ENCODE peak calls at places on chromosomes 11 and 22, in seven cellular contexts. J is natural killer cell, F is brain pericyte, V is AG08395, P is H54, X is fibroblast of lung, L is iris pigment epithelial cell. D is an unnamed sample.

GRCh38 chr11:44416776-44417175 is 106.8 kb upstream of the ALX4 start:
- DNase-seq in L (no peak), V (peak; percentile 7), P (no peak), X (no peak), J (no peak), F (no peak), D (no peak)

GRCh38 chr11:112526699-112527410 is 266.2 kb upstream of the PLET1 start:
- DNase-seq in X (no peak), V (peak; percentile 39), J (no peak), F (no peak), L (peak; percentile 29), P (no peak), D (peak; percentile 58)

GRCh38 chr22:30253205-30253852 is 6.8 kb upstream of the LIF start:
- DNase-seq in J (no peak), X (peak; percentile 77), P (no peak), L (no peak), F (no peak), V (peak; percentile 26), D (no peak)

GRCh38 chr11:32830413-32830738 is 649 bp downstream of the PRRG4 start:
- DNase-seq in X (no peak), F (no peak), L (peak; percentile 6), P (no peak), V (no peak), J (no peak), D (peak; percentile 16)

GRCh38 chr11:61890536-61891330 is 612 bp downstream of the FADS3 start:
- DNase-seq in V (peak; percentile 76), P (peak; percentile 66), J (peak; percentile 28), L (peak; percentile 77), F (no peak), X (peak; percentile 80), D (peak; percentile 84)

GRCh38 chr11:35373284-35373933 is 45.9 kb downstream of the SLC1A2 start:
- DNase-seq in V (no peak), J (no peak), F (no peak), L (no peak), X (no peak), P (no peak), D (peak; percentile 28)

GRCh38 chr11:111301004-111301839 is 2.9 kb downstream of the POU2AF3 start:
- DNase-seq in V (no peak), P (no peak), X (no peak), J (no peak), F (no peak), L (no peak), D (no peak)

GRCh38 chr11:75240381-75241035 is at the start of gene TPBGL:
- DNase-seq in X (peak; percentile 6), F (no peak), P (no peak), V (no peak), L (peak; percentile 6), J (no peak), D (peak; percentile 15)

GRCh38 chr11:117457835-117458234 is 130.2 kb downstream of the CEP164 start:
- DNase-seq in F (no peak), P (no peak), L (no peak), X (no peak), V (no peak), J (no peak), D (no peak)

GRCh38 chr11:78441956-78442355 is 24.3 kb upstream of the GAB2 start:
- DNase-seq in X (no peak), V (no peak), F (no peak), L (no peak), P (no peak), J (no peak), D (no peak)

GRCh38 chr22:49020314-49020713 is 807.4 kb downstream of the BRD1 start:
- DNase-seq in L (no peak), F (no peak), V (no peak), J (no peak), X (no peak), P (no peak), D (no peak)

GRCh38 chr11:60939828-60940227 is 12.1 kb downstream of the SLC15A3 start:
- DNase-seq in V (no peak), F (no peak), P (no peak), X (no peak), L (peak; percentile 85), J (no peak), D (no peak)

GRCh38 chr11:17991799-17992433 is 20.9 kb downstream of the SERGEF start:
- DNase-seq in X (peak; percentile 35), L (peak; percentile 68), V (peak; percentile 69), F (no peak), J (no peak), P (no peak), D (peak; percentile 45)

GRCh38 chr22:39545310-39546063 is 12.9 kb upstream of the RPS19BP1 start:
- DNase-seq in F (no peak), P (no peak), X (no peak), V (peak; percentile 38), J (peak; percentile 57), L (no peak), D (no peak)